ENCODE peak calls at places on chromosomes 6 and 20, in five cellular contexts. F is neural progenitor cell, V is heart left ventricle, E is Peyer's patch, S is colonic mucosa. J is an unnamed sample.

GRCh38 chr20:17995967-17996819 is 27.4 kb downstream of the MGME1 start:
- DNase-seq in F (peak; percentile 55), V (no peak), E (no peak), S (peak; percentile 60), J (no peak)

GRCh38 chr6:25315194-25315593 is 36.0 kb downstream of the CARMIL1 start:
- DNase-seq in F (peak; percentile 84), V (no peak), E (no peak), S (no peak), J (no peak)

GRCh38 chr6:168575346-168576098 is 134.5 kb downstream of the SMOC2 start:
- DNase-seq in F (no peak), V (no peak), E (no peak), S (no peak), J (no peak)

GRCh38 chr6:3268680-3269079 is 9.9 kb downstream of the PSMG4 start:
- DNase-seq in F (no peak), V (no peak), E (no peak), S (no peak), J (no peak)

GRCh38 chr6:128464790-128465189 is 55.6 kb downstream of the PTPRK start:
- DNase-seq in F (no peak), V (no peak), E (no peak), S (no peak), J (no peak)

GRCh38 chr6:17653198-17653881 is 53.2 kb downstream of the FAM8A1 start:
- DNase-seq in F (no peak), V (no peak), E (no peak), S (no peak), J (no peak)

GRCh38 chr20:57224641-57225138 is 41.8 kb downstream of the BMP7 start:
- DNase-seq in F (peak; percentile 82), V (no peak), E (no peak), S (no peak), J (no peak)

GRCh38 chr6:88760091-88760490 is 203.3 kb downstream of the RNGTT start:
- DNase-seq in F (no peak), V (no peak), E (no peak), S (no peak), J (no peak)

GRCh38 chr6:37807656-37808055 is 11.9 kb upstream of the ZFAND3 start:
- DNase-seq in F (no peak), V (no peak), E (no peak), S (no peak), J (no peak)

GRCh38 chr6:154745243-154745642 is 12.0 kb downstream of the SCAF8 start:
- DNase-seq in F (no peak), V (no peak), E (no peak), S (no peak), J (no peak)

GRCh38 chr6:154754152-154754551 is 20.9 kb downstream of the SCAF8 start:
- DNase-seq in F (no peak), V (no peak), E (no peak), S (no peak), J (no peak)

GRCh38 chr6:154751020-154751800 is 18.0 kb downstream of the SCAF8 start:
- DNase-seq in F (no peak), V (no peak), E (no peak), S (no peak), J (no peak)

GRCh38 chr6:154752015-154752414 is 18.8 kb downstream of the SCAF8 start:
- DNase-seq in F (no peak), V (no peak), E (no peak), S (no peak), J (no peak)

DNA sequence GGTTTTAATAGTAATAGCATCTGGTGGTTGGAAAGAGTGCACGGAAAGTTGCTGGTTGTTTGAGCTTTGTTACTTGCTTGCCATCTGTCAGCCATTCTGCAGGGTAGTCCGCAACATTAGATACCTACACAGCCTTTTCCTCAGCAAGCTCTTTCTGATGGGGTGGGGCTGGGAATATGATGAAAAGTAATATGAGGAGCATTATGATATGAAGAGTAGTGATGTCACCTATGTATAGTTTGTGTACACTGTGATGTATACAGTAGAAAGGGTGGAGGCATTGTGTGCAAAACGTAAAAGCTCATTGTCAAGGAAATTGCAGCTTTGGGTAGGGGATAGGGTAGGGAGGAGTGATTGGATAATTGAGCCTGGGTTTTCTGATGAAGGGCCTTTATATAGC is 16.1 kb downstream of the SCAF8 start:
- DNase-seq in F (no peak), V (no peak), E (no peak), S (no peak), J (no peak)
- H3K4me1 ChIP-seq in F (no peaks in the 10 kb centered on the region), V (peaks cover 56% of the 10 kb centered on the region), E (peaks cover 9% of the 10 kb centered on the region), S (no peaks in the 10 kb centered on the region), J (peaks cover 9% of the 10 kb centered on the region)

DNA sequence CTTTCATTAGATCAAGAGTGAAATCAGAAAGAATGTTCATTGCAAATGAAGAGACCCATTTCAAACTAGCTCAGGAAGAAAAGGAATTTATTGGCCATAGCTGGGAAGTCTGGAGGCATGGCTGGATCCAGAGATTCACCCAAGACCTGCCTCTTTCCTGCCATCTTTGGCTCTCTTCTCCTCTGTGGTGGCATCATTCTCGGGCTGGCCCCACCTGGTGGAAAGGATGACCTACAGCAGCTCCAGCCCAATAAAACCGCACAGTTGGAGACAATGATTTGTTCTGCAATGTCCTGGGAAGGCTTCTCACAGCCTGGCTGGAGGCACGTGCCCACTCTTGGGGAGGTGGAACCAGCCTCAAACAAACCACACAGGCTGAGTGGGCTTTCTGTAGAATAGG is 18.1 kb upstream of the FERMT1 start:
- DNase-seq in F (peak; percentile 14), V (no peak), E (no peak), S (no peak), J (no peak)
- TF ChIP-seq CTCF in F (peak; percentile 21), V (no peak), E (no peak), S (no peak), J (no peak)

GRCh38 chr6:69980624-69981023 is 114.3 kb downstream of the COL19A1 start:
- DNase-seq in F (no peak), V (no peak), E (no peak), S (no peak), J (no peak)
- H3K27ac ChIP-seq in F (no peak overlapping the region), V (no peak overlapping the region), E (no peak overlapping the region), S (no peak overlapping the region), J (no peak overlapping the region)

GRCh38 chr20:44896583-44896982 is 11.1 kb downstream of the YWHAB start:
- DNase-seq in F (no peak), V (no peak), E (no peak), S (no peak), J (no peak)
- H3K4me1 ChIP-seq in F (no peaks in the 10 kb centered on the region), V (peaks cover 60% of the 10 kb centered on the region), E (peaks cover 28% of the 10 kb centered on the region), S (peaks cover 13% of the 10 kb centered on the region), J (peaks cover 46% of the 10 kb centered on the region)

GRCh38 chr20:13690948-13691347 is 52.2 kb upstream of the TASP1 start:
- DNase-seq in F (no peak), V (no peak), E (no peak), S (no peak), J (no peak)

GRCh38 chr20:13687827-13688226 is 49.1 kb upstream of the TASP1 start:
- DNase-seq in F (no peak), V (no peak), E (no peak), S (no peak), J (no peak)

GRCh38 chr20:13694420-13695150 is 55.9 kb upstream of the TASP1 start:
- DNase-seq in F (no peak), V (no peak), E (no peak), S (no peak), J (no peak)

GRCh38 chr20:13692802-13693736 is 54.3 kb upstream of the TASP1 start:
- DNase-seq in F (no peak), V (no peak), E (no peak), S (no peak), J (no peak)
- TF ChIP-seq CTCF in F (no peak), V (no peak), E (no peak), S (no peak), J (no peak)

GRCh38 chr20:1163105-1163504 is 21.7 kb downstream of the TMEM74B start:
- DNase-seq in F (no peak), V (no peak), E (no peak), S (no peak), J (no peak)
- H3K27ac ChIP-seq in F (no peak overlapping the region), V (no peak overlapping the region), E (no peak overlapping the region), S (no peak overlapping the region), J (no peak overlapping the region)